ENCODE peak calls at places on chromosomes 6 and 20, in four cellular contexts. P, L, B and J are unnamed samples.

GRCh38 chr6:119533603-119534279 is 184.2 kb upstream of the MAN1A1 start:
- DNase-seq in P (no peak), L (no peak), B (no peak), J (no peak)

GRCh38 chr6:136761227-136761922 is 30.9 kb downstream of the MAP3K5 start:
- DNase-seq in P (peak), L (peak), B (no peak), J (no peak)

GRCh38 chr6:71181565-71181964 is 107.0 kb upstream of the OGFRL1 start:
- DNase-seq in P (no peak), L (no peak), B (no peak), J (no peak)

GRCh38 chr6:156028310-156029131 is 572.9 kb upstream of the NOX3 start:
- DNase-seq in P (no peak), L (no peak), B (no peak), J (no peak)

GRCh38 chr20:4069741-4070140 is 54.4 kb upstream of the RNF24 start:
- DNase-seq in P (no peak), L (peak), B (no peak), J (no peak)

GRCh38 chr20:53767206-53767924 is 173.7 kb upstream of the ZNF217 start:
- DNase-seq in P (no peak), L (no peak), B (no peak), J (no peak)

GRCh38 chr6:44004625-44005506 is 122.4 kb downstream of the MRPL14 start:
- DNase-seq in P (no peak), L (no peak), B (no peak), J (no peak)

GRCh38 chr6:13406051-13406477 is 77.7 kb upstream of the TBC1D7 start:
- DNase-seq in P (no peak), L (no peak), B (no peak), J (no peak)

GRCh38 chr20:58106143-58106750 is 122.2 kb downstream of the ANKRD60 start:
- DNase-seq in P (no peak), L (no peak), B (no peak), J (no peak)

GRCh38 chr6:54860739-54861138 is 14.2 kb downstream of the FAM83B start:
- DNase-seq in P (no peak), L (no peak), B (no peak), J (no peak)

GRCh38 chr20:38536310-38536709 is 44.7 kb upstream of the ADIG start:
- DNase-seq in P (no peak), L (no peak), B (no peak), J (no peak)

GRCh38 chr6:108622601-108623335 is 62.1 kb downstream of the FOXO3 start:
- DNase-seq in P (no peak), L (no peak), B (no peak), J (no peak)

GRCh38 chr6:96923871-96924493 is 546 bp upstream of the KLHL32 start:
- DNase-seq in P (no peak), L (no peak), B (peak), J (peak)

GRCh38 chr6:137001977-137002302 is 42.8 kb downstream of the IL20RA start:
- DNase-seq in P (no peak), L (no peak), B (no peak), J (no peak)

GRCh38 chr20:59647271-59647670 is 42.9 kb downstream of the PHACTR3 start:
- DNase-seq in P (no peak), L (no peak), B (no peak), J (no peak)

GRCh38 chr6:10315631-10316145 is 99.2 kb downstream of the TFAP2A start:
- DNase-seq in P (no peak), L (no peak), B (no peak), J (no peak)

GRCh38 chr20:44247131-44247571 is at the start of gene GDAP1L1:
- DNase-seq in P (no peak), L (no peak), B (no peak), J (peak)

GRCh38 chr20:9129756-9130155 is 60.9 kb downstream of the PLCB4 start:
- DNase-seq in P (no peak), L (no peak), B (no peak), J (no peak)

GRCh38 chr6:47073125-47074110 is 31.3 kb upstream of the ADGRF1 start:
- DNase-seq in P (no peak), L (no peak), B (no peak), J (no peak)

GRCh38 chr20:46905364-46906125 is 10.9 kb downstream of the EYA2 start:
- DNase-seq in P (no peak), L (no peak), B (no peak), J (no peak)

GRCh38 chr20:61664741-61665320 is 400.9 kb downstream of the TAF4 start:
- DNase-seq in P (no peak), L (no peak), B (no peak), J (no peak)

GRCh38 chr6:137923866-137924616 is 57.0 kb downstream of the TNFAIP3 start:
- DNase-seq in P (no peak), L (no peak), B (no peak), J (no peak)